ENCODE peak calls at places on chromosomes 13 and 19, in four cellular contexts. L is heart right ventricle, R is ovary, J is endodermal cell. K is an unnamed sample.

GRCh38 chr19:49387936-49388372 is at the start of gene KASH5:
- DNase-seq in R (peak), L (peak), J (no peak), K (peak)

GRCh38 chr19:16095071-16095571 is 16.6 kb upstream of the RAB8A start:
- DNase-seq in R (no peak), J (no peak), L (no peak), K (no peak)

GRCh38 chr19:41927810-41928192 is 448 bp downstream of the ERFL start:
- DNase-seq in L (no peak), J (peak), R (no peak), K (peak)

GRCh38 chr19:5364674-5365073 is 24.1 kb upstream of the PTPRS start:
- DNase-seq in J (peak), L (no peak), R (no peak), K (no peak)

GRCh38 chr19:57558525-57558924 is 1.1 kb downstream of the ZNF550 start:
- DNase-seq in J (no peak), L (no peak), R (no peak), K (no peak)

GRCh38 chr19:16249826-16250434 is 52.2 kb downstream of the AP1M1 start:
- DNase-seq in L (no peak), J (no peak), R (no peak), K (no peak)

GRCh38 chr19:19460761-19461265 is 54.5 kb downstream of the TSSK6 start:
- DNase-seq in L (peak), R (no peak), J (peak), K (peak)

GRCh38 chr19:18848860-18849661 is 17.3 kb downstream of the UPF1 start:
- DNase-seq in L (peak), J (no peak), R (peak), K (peak)

GRCh38 chr19:46609511-46610412 is 8.6 kb downstream of the CALM3 start:
- DNase-seq in R (no peak), L (no peak), J (peak), K (peak)

GRCh38 chr19:907183-907853 is 5.7 kb downstream of the R3HDM4 start:
- DNase-seq in L (no peak), J (peak), R (no peak), K (no peak)

GRCh38 chr19:38425810-38426466 is at the start of gene RASGRP4:
- DNase-seq in L (peak), J (peak), R (no peak), K (peak)

GRCh38 chr19:51737924-51738323 is 13.8 kb downstream of the FPR1 start:
- DNase-seq in J (no peak), R (no peak), L (no peak), K (no peak)

GRCh38 chr13:90197722-90198121 is 1149.8 kb upstream of the MIR17HG start:
- DNase-seq in L (no peak), J (no peak), R (no peak), K (no peak)

GRCh38 chr19:31257025-31257424 is 92.2 kb downstream of the TSHZ3 start:
- DNase-seq in R (no peak), L (no peak), J (no peak), K (no peak)

GRCh38 chr19:39212377-39212742 is 8.3 kb upstream of the SYCN start:
- DNase-seq in J (peak), L (no peak), R (no peak), K (peak)

GRCh38 chr19:12995596-12996541 is 594 bp downstream of the NFIX start:
- DNase-seq in L (peak), J (no peak), R (peak), K (peak)

GRCh38 chr13:39789451-39789850 is 134.0 kb downstream of the COG6 start:
- DNase-seq in R (no peak), J (no peak), L (no peak), K (no peak)

GRCh38 chr13:113990321-113990837 is 16.5 kb upstream of the C13orf46 start:
- DNase-seq in R (no peak), L (no peak), J (no peak), K (no peak)

GRCh38 chr13:75341025-75341424 is 140.9 kb downstream of the TBC1D4 start:
- DNase-seq in R (no peak), L (no peak), J (no peak), K (no peak)

GRCh38 chr13:60356970-60357369 is 40.0 kb upstream of the TDRD3 start:
- DNase-seq in J (no peak), R (no peak), L (no peak), K (no peak)

GRCh38 chr13:46160065-46160464 is 21.9 kb downstream of the LCP1 start:
- DNase-seq in L (no peak), R (no peak), J (no peak), K (no peak)

GRCh38 chr13:114048463-114048862 is 74.6 kb upstream of the C13orf46 start:
- DNase-seq in J (peak), L (no peak), R (no peak), K (peak)

GRCh38 chr13:75480691-75481175 is 1.2 kb downstream of the TBC1D4 start:
- DNase-seq in L (peak), R (peak), J (peak), K (peak)

GRCh38 chr13:67416047-67416925 is 186.2 kb upstream of the PCDH9 start:
- DNase-seq in J (peak), L (no peak), R (no peak), K (peak)

GRCh38 chr19:13210941-13211340 is 60.7 kb downstream of the IER2 start:
- DNase-seq in L (no peak), R (no peak), J (peak), K (no peak)

GRCh38 chr13:26718146-26718545 is 42.4 kb downstream of the GPR12 start:
- DNase-seq in R (no peak), L (no peak), J (no peak), K (no peak)

GRCh38 chr13:26722321-26722720 is 38.3 kb downstream of the GPR12 start:
- DNase-seq in J (no peak), L (no peak), R (no peak), K (no peak)

GRCh38 chr13:26718872-26719271 is 41.7 kb downstream of the GPR12 start:
- DNase-seq in R (no peak), L (no peak), J (no peak), K (no peak)

GRCh38 chr13:26719356-26719945 is 41.1 kb downstream of the GPR12 start:
- DNase-seq in R (no peak), J (no peak), L (no peak), K (no peak)

DNA sequence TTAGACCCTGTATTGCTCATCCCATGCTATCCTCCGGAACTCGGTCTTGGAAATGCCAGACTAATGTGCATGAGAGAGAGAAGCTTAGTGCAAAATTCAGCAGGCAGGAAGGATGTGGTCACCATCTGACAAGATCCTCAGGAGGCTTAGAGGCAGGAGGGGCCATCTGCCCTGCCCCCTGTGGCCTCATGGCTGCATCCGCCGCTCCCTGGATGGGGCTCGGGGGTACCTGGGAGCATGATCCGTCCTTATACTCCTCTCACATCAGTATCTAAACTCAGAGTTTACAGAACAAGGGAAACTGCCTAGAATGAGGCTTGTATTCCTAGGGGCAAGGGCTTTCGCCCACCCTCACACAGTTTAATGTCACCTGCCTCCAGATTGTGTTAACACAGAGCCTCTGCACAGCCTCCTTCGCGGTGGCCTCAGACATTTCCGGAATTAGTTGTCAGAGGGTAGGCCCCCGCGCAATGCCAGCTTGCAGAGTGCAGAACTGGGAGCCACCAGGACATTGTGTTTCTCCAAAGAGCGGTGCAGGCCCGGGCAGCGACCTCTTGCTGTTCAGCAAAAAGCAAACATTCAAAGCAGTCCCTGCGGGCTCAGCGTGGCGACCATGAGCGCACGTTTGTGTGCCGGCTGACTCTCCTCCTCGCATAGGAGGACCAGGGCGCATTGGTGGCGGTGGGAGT is 39.2 kb downstream of the GPR12 start:
- DNase-seq in J (no peak), L (no peak), R (no peak), K (peak)
- H3K4me3 ChIP-seq in J (no peak), L (no peak), R (no peak), K (no peak)

GRCh38 chr13:111371720-111372119 is 51.3 kb downstream of the TEX29 start:
- DNase-seq in J (no peak), R (no peak), L (no peak), K (no peak)

GRCh38 chr13:111372651-111373425 is 52.4 kb downstream of the TEX29 start:
- DNase-seq in J (no peak), L (no peak), R (no peak), K (no peak)

GRCh38 chr13:111370147-111370546 is 49.7 kb downstream of the TEX29 start:
- DNase-seq in R (no peak), L (no peak), J (no peak), K (no peak)

GRCh38 chr13:111370570-111371150 is 50.2 kb downstream of the TEX29 start:
- DNase-seq in J (no peak), L (no peak), R (no peak), K (no peak)

GRCh38 chr13:111371211-111371610 is 50.8 kb downstream of the TEX29 start:
- DNase-seq in R (no peak), L (no peak), J (no peak), K (no peak)
- H3K27ac ChIP-seq in R (no peak), L (no peak), J (no peak), K (no peak)

GRCh38 chr13:112204881-112205327 is 138.0 kb downstream of the SOX1 start:
- DNase-seq in R (no peak), L (peak), J (peak), K (no peak)
- H3K4me3 ChIP-seq in R (no peak), L (no peak), J (no peak), K (peak)

DNA sequence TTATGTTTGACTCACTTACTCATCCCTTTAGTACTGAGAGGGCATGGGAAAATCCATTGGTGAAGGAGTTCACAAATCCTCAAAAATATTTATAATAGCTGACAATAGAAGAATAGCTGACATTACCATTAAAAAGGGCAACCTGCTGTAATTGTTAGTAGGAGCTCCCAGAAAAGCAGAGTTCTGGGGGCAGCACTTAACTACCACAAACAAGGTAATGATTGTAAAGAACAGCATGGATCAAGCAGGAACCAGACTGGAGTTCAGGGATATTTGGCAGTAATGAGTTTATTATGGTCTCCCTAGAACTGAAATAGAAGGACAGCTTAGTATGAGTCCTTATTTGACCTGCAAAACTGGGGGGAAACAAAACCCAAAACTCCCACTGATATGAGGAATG is 285.9 kb upstream of the KLHL1 start:
- DNase-seq in J (no peak), L (no peak), R (no peak), K (no peak)
- H3K27ac ChIP-seq in J (no peak), L (no peak), R (no peak), K (no peak)

GRCh38 chr13:72556945-72557344 is 170.5 kb downstream of the MZT1 start:
- DNase-seq in R (no peak), J (no peak), L (no peak), K (no peak)
- H3K4me3 ChIP-seq in R (no peak), J (no peak), L (no peak), K (no peak)

GRCh38 chr13:99004931-99005330 is 27.1 kb upstream of the DOCK9 start:
- DNase-seq in R (no peak), L (no peak), J (no peak), K (no peak)
- H3K27ac ChIP-seq in R (no peak), L (peak), J (no peak), K (no peak)

GRCh38 chr19:36547001-36547732 is 19.1 kb upstream of the ZNF260 start:
- DNase-seq in R (no peak), J (no peak), L (no peak), K (no peak)
- H3K4me3 ChIP-seq in R (no peak), J (peak), L (no peak), K (no peak)

GRCh38 chr19:6527893-6528543 is 2.8 kb upstream of the TNFSF9 start:
- DNase-seq in R (no peak), J (no peak), L (no peak), K (no peak)
- H3K27ac ChIP-seq in R (no peak), J (no peak), L (no peak), K (no peak)

K was measured in right cardiac atrium.